ENCODE peak calls at places on chromosomes 5 and 9, in six cellular contexts. P is NT2/D1, H is GM12878, W is K562, K is HCT116, D is H1. V is an unnamed sample.
A peak's percentile ranks its signal among the peaks of the same experiment; 100 is the strongest.

GRCh38 chr9:18441245-18441644 is 32.7 kb upstream of the ADAMTSL1 start:
- DNase-seq in P (no peak), H (no peak), W (no peak), K (no peak), D (no peak), V (no peak)

GRCh38 chr9:69293186-69293585 is 31.8 kb upstream of the ENTREP1 start:
- DNase-seq in P (no peak), H (no peak), W (no peak), K (no peak), D (no peak), V (no peak)

GRCh38 chr5:121292664-121293063 is 559.0 kb upstream of the FTMT start:
- DNase-seq in P (no peak), H (no peak), W (no peak), K (no peak), D (no peak), V (no peak)

GRCh38 chr5:38316544-38317224 is 58.3 kb downstream of the EGFLAM start:
- DNase-seq in P (no peak), H (no peak), W (no peak), K (no peak), D (no peak), V (no peak)

GRCh38 chr9:128894764-128895163 is 12.8 kb downstream of the LRRC8A start:
- DNase-seq in P (no peak), H (no peak), W (no peak), K (no peak), D (no peak), V (no peak)

GRCh38 chr5:142248853-142249462 is 75.9 kb downstream of the SPRY4 start:
- DNase-seq in P (no peak), H (no peak), W (peak; percentile 28), K (no peak), D (no peak), V (no peak)

GRCh38 chr5:55540024-55540423 is 5.3 kb upstream of the PLPP1 start:
- DNase-seq in P (no peak), H (no peak), W (no peak), K (no peak), D (no peak), V (no peak)

GRCh38 chr5:67147768-67148167 is 48.8 kb downstream of the CD180 start:
- DNase-seq in P (no peak), H (no peak), W (no peak), K (no peak), D (no peak), V (peak; percentile 19)

GRCh38 chr5:87924451-87924850 is 344.2 kb downstream of the TMEM161B start:
- DNase-seq in P (peak; percentile 22), H (no peak), W (no peak), K (no peak), D (no peak), V (peak; percentile 11)

GRCh38 chr9:128153117-128153946 is 4.1 kb downstream of the LCN2 start:
- DNase-seq in P (no peak), H (no peak), W (peak; percentile 12), K (no peak), D (no peak), V (no peak)

GRCh38 chr9:109705515-109705914 is 74.5 kb upstream of the PALM2AKAP2 start:
- DNase-seq in P (peak; percentile 20), H (no peak), W (no peak), K (peak; percentile 32), D (no peak), V (peak; percentile 2)

GRCh38 chr5:167759411-167759821 is 532.0 kb upstream of the WWC1 start:
- DNase-seq in P (no peak), H (no peak), W (no peak), K (no peak), D (no peak), V (no peak)

GRCh38 chr5:143593723-143594122 is 190.2 kb upstream of the NR3C1 start:
- DNase-seq in P (no peak), H (no peak), W (no peak), K (no peak), D (no peak), V (no peak)

GRCh38 chr5:17355585-17356346 is 138.3 kb downstream of the BASP1 start:
- DNase-seq in P (no peak), H (no peak), W (no peak), K (no peak), D (no peak), V (no peak)

GRCh38 chr9:122265265-122265900 is 701 bp downstream of the MRRF start:
- DNase-seq in P (no peak), H (peak; percentile 38), W (peak; percentile 34), K (peak; percentile 18), D (no peak), V (peak; percentile 79)

GRCh38 chr5:14728109-14728938 is 63.8 kb downstream of the OTULIN start:
- DNase-seq in P (peak; percentile 88), H (no peak), W (no peak), K (no peak), D (peak; percentile 85), V (peak; percentile 98)

GRCh38 chr5:174167080-174167910 is 121.8 kb downstream of the NSG2 start:
- DNase-seq in P (no peak), H (no peak), W (no peak), K (no peak), D (no peak), V (no peak)

GRCh38 chr9:68999393-69000105 is 14.4 kb downstream of the PRKACG start:
- DNase-seq in P (peak; percentile 76), H (peak; percentile 66), W (peak; percentile 77), K (peak; percentile 61), D (peak; percentile 70), V (peak; percentile 75)

GRCh38 chr5:68169898-68170297 is 45.7 kb upstream of the PIK3R1 start:
- DNase-seq in P (no peak), H (no peak), W (no peak), K (no peak), D (no peak), V (no peak)

GRCh38 chr5:95958308-95959014 is 3.2 kb downstream of the ELL2 start:
- DNase-seq in P (no peak), H (no peak), W (no peak), K (no peak), D (no peak), V (peak; percentile 65)

GRCh38 chr9:37511006-37511714 is 25.4 kb downstream of the POLR1E start:
- DNase-seq in P (peak; percentile 47), H (no peak), W (peak; percentile 78), K (peak; percentile 13), D (peak; percentile 72), V (peak; percentile 29)

GRCh38 chr5:167453518-167454020 is 837.9 kb upstream of the WWC1 start:
- DNase-seq in P (no peak), H (no peak), W (no peak), K (no peak), D (no peak), V (no peak)

GRCh38 chr5:177336112-177336511 is 15.4 kb downstream of the LMAN2 start:
- DNase-seq in P (no peak), H (no peak), W (no peak), K (peak; percentile 24), D (no peak), V (peak; percentile 50)
- TF ChIP-seq ZNF274 in P (no peak), H (no peak), W (no peak), K (no peak), D (no peak), V (no peak)

GRCh38 chr9:125233678-125234077 is 7.5 kb downstream of the HSPA5 start:
- DNase-seq in P (no peak), H (no peak), W (no peak), K (no peak), D (no peak), V (no peak)
- TF ChIP-seq ZNF274 in P (no peak), H (no peak), W (no peak), K (no peak), D (no peak), V (no peak)

DNA sequence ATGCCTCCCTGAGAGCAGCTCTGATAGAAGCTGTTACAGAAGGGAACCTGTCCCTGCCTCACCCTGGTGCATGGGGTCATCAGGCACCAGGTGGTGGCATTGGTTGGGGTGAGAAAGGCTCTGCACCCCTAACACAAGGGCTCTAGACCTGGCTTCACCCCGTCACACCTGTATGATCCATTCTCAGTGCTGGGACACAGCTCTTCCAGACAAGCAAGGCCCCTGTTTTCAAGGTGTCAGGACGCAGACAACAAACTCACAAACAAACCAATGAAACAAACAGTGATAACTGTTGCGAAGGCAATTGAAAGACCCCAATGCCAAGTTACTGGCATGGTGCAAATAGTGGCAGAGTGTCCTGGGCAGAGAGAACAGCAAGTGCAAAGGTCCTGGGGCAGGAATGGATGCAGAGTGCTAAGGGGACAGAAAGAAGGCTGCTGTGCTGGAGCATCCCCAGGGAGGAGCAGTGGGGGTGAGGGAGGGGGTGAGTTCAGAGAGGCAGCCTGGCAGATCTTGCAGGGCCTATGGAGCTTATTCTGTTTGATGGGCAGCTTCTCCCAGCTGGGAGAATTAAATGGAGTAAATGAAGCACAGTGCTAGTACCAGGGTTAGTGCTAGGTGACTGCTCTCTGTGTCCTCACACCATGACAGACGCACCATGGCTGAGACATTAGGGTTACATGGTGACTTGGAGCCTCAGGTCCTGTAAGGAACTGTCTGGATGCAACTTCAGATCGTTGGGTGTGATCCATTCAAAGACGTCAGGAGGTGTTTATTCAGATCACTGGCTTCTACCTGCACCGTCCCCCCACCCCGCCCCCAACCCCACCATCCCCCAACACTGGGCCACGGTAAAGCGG is 67.9 kb upstream of the UNC5A start:
- DNase-seq in P (no peak), H (no peak), W (peak; percentile 1), K (no peak), D (no peak), V (no peak)
- TF ChIP-seq ZNF274 in P (no peak), H (no peak), W (no peak), K (no peak), D (no peak), V (no peak)

GRCh38 chr5:160270704-160271103 is 41.4 kb downstream of the FABP6 start:
- DNase-seq in P (no peak), H (no peak), W (no peak), K (no peak), D (no peak), V (no peak)

GRCh38 chr5:160266752-160267345 is 37.5 kb downstream of the FABP6 start:
- DNase-seq in P (no peak), H (no peak), W (no peak), K (no peak), D (peak; percentile 68), V (peak; percentile 50)

GRCh38 chr5:160268111-160268510 is 38.8 kb downstream of the FABP6 start:
- DNase-seq in P (no peak), H (no peak), W (no peak), K (no peak), D (no peak), V (no peak)

GRCh38 chr5:160271396-160271795 is 41.0 kb downstream of the CCNJL start:
- DNase-seq in P (no peak), H (no peak), W (no peak), K (no peak), D (no peak), V (no peak)

DNA sequence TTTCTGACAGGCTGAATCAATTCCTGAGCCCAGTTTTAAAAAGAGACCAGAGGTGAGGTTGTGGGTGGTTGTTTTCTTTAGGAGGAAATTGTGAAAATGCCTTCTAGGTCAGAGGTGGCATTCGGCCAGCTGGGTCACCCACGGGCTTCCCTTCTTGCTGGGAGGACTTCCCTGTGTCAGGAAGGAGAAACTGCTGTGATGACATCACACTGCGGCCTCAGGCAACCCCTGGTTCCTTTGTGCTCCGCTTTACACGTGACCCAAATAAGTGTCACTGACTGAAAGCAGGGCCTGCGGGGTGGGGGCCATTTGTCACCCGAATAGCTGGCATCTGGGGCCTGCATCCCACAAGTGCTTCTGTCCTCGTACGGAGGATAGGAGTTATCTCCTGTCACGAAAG is 39.7 kb downstream of the FABP6 start:
- DNase-seq in P (no peak), H (no peak), W (no peak), K (no peak), D (no peak), V (no peak)
- TF ChIP-seq ZNF274 in P (no peak), H (no peak), W (no peak), K (no peak), D (no peak), V (no peak)